ENCODE peak calls at places on chromosomes 13 and 19, in seven cellular contexts. One of them, this sample, is unnamed.

GRCh38 chr19:18368504-18369222 is 17.3 kb upstream of the GDF15 start:
- DNase-seq in HCT116: no peak
- DNase-seq in HepG2: peak
- DNase-seq in HEK293T: no peak
- DNase-seq in GM12878: no peak
- DNase-seq in H1: no peak
- DNase-seq in K562: no peak
- DNase-seq in this sample: no peak

GRCh38 chr13:65856464-65856863 is 1373.7 kb downstream of the PCDH9 start:
- DNase-seq in HEK293T: no peak
- DNase-seq in HepG2: no peak
- DNase-seq in HCT116: no peak
- DNase-seq in H1: no peak
- DNase-seq in GM12878: no peak
- DNase-seq in K562: no peak
- DNase-seq in this sample: no peak

GRCh38 chr19:33194527-33194883 is 375 bp downstream of the LRP3 start:
- DNase-seq in GM12878: no peak
- DNase-seq in HCT116: no peak
- DNase-seq in HEK293T: no peak
- DNase-seq in K562: no peak
- DNase-seq in HepG2: no peak
- DNase-seq in H1: no peak
- DNase-seq in this sample: peak

GRCh38 chr13:93345061-93345460 is 118.5 kb downstream of the GPC6 start:
- DNase-seq in HepG2: no peak
- DNase-seq in K562: no peak
- DNase-seq in GM12878: no peak
- DNase-seq in HEK293T: no peak
- DNase-seq in H1: no peak
- DNase-seq in HCT116: no peak
- DNase-seq in this sample: no peak

GRCh38 chr13:99265823-99266426 is 7.7 kb upstream of the GPR18 start:
- DNase-seq in K562: peak
- DNase-seq in HCT116: peak
- DNase-seq in HepG2: peak
- DNase-seq in H1: no peak
- DNase-seq in GM12878: no peak
- DNase-seq in HEK293T: peak
- DNase-seq in this sample: no peak

GRCh38 chr19:5436101-5436947 is 18.9 kb upstream of the ZNRF4 start:
- DNase-seq in HepG2: no peak
- DNase-seq in HCT116: no peak
- DNase-seq in GM12878: no peak
- DNase-seq in H1: peak
- DNase-seq in K562: peak
- DNase-seq in HEK293T: peak
- DNase-seq in this sample: peak

GRCh38 chr19:6572217-6572616 is 18.7 kb downstream of the CD70 start:
- DNase-seq in HCT116: no peak
- DNase-seq in H1: no peak
- DNase-seq in HepG2: no peak
- DNase-seq in K562: no peak
- DNase-seq in HEK293T: no peak
- DNase-seq in GM12878: no peak
- DNase-seq in this sample: no peak

GRCh38 chr13:31209172-31209818 is 9.5 kb downstream of the B3GLCT start:
- DNase-seq in HepG2: no peak
- DNase-seq in GM12878: no peak
- DNase-seq in H1: no peak
- DNase-seq in HEK293T: peak
- DNase-seq in HCT116: no peak
- DNase-seq in K562: no peak
- DNase-seq in this sample: no peak

GRCh38 chr19:18097993-18098890 is 664 bp downstream of the MAST3 start:
- DNase-seq in GM12878: no peak
- DNase-seq in K562: no peak
- DNase-seq in HCT116: no peak
- DNase-seq in HepG2: no peak
- DNase-seq in HEK293T: no peak
- DNase-seq in H1: no peak
- DNase-seq in this sample: no peak

GRCh38 chr19:21134934-21135366 is 6.9 kb upstream of the ZNF431 start:
- DNase-seq in HepG2: peak
- DNase-seq in H1: no peak
- DNase-seq in K562: no peak
- DNase-seq in GM12878: no peak
- DNase-seq in HCT116: no peak
- DNase-seq in HEK293T: no peak
- DNase-seq in this sample: no peak

GRCh38 chr13:85528578-85529215 is 270.5 kb downstream of the SLITRK6 start:
- DNase-seq in GM12878: no peak
- DNase-seq in K562: no peak
- DNase-seq in HEK293T: no peak
- DNase-seq in HepG2: no peak
- DNase-seq in H1: no peak
- DNase-seq in HCT116: no peak
- DNase-seq in this sample: no peak

GRCh38 chr13:42114912-42115311 is 66.5 kb downstream of the DGKH start:
- DNase-seq in HEK293T: no peak
- DNase-seq in K562: no peak
- DNase-seq in H1: no peak
- DNase-seq in HCT116: no peak
- DNase-seq in HepG2: no peak
- DNase-seq in GM12878: no peak
- DNase-seq in this sample: no peak

GRCh38 chr19:48738557-48739399 is 1.6 kb downstream of the RASIP1 start:
- DNase-seq in HepG2: peak
- DNase-seq in GM12878: peak
- DNase-seq in H1: peak
- DNase-seq in K562: peak
- DNase-seq in HCT116: peak
- DNase-seq in HEK293T: peak
- DNase-seq in this sample: peak

GRCh38 chr19:12664406-12665280 is 1.9 kb downstream of the MAN2B1 start:
- DNase-seq in H1: peak
- DNase-seq in HEK293T: peak
- DNase-seq in HepG2: peak
- DNase-seq in HCT116: no peak
- DNase-seq in GM12878: no peak
- DNase-seq in K562: peak
- DNase-seq in this sample: peak

GRCh38 chr13:44801990-44802389 is 187.3 kb downstream of the NUFIP1 start:
- DNase-seq in GM12878: no peak
- DNase-seq in HEK293T: no peak
- DNase-seq in HCT116: no peak
- DNase-seq in HepG2: no peak
- DNase-seq in H1: no peak
- DNase-seq in K562: no peak
- DNase-seq in this sample: no peak

GRCh38 chr13:51524846-51525566 is 59.3 kb upstream of the WDFY2 start:
- DNase-seq in HEK293T: no peak
- DNase-seq in GM12878: no peak
- DNase-seq in HepG2: no peak
- DNase-seq in HCT116: no peak
- DNase-seq in H1: no peak
- DNase-seq in K562: no peak
- DNase-seq in this sample: no peak

GRCh38 chr13:113895436-113895835 is 31.6 kb upstream of the GAS6 start:
- DNase-seq in GM12878: no peak
- DNase-seq in K562: no peak
- DNase-seq in HepG2: no peak
- DNase-seq in HEK293T: no peak
- DNase-seq in HCT116: no peak
- DNase-seq in H1: no peak
- DNase-seq in this sample: no peak

GRCh38 chr13:82758056-82758455 is 1124.2 kb downstream of the SLITRK1 start:
- DNase-seq in HepG2: peak
- DNase-seq in GM12878: no peak
- DNase-seq in HCT116: peak
- DNase-seq in HEK293T: peak
- DNase-seq in H1: peak
- DNase-seq in K562: no peak
- DNase-seq in this sample: peak

GRCh38 chr13:51154029-51154555 is 43.0 kb upstream of the C13orf42 start:
- DNase-seq in H1: peak
- DNase-seq in HCT116: no peak
- DNase-seq in HepG2: no peak
- DNase-seq in K562: no peak
- DNase-seq in GM12878: no peak
- DNase-seq in HEK293T: no peak
- DNase-seq in this sample: no peak

GRCh38 chr19:686589-687297 is 8.5 kb downstream of the PRSS57 start:
- DNase-seq in GM12878: no peak
- DNase-seq in HepG2: no peak
- DNase-seq in K562: no peak
- DNase-seq in HEK293T: no peak
- DNase-seq in H1: no peak
- DNase-seq in HCT116: no peak
- DNase-seq in this sample: no peak

GRCh38 chr13:23414682-23415081 is 18.8 kb downstream of the SACS start:
- DNase-seq in HepG2: no peak
- DNase-seq in GM12878: no peak
- DNase-seq in HEK293T: no peak
- DNase-seq in HCT116: no peak
- DNase-seq in H1: no peak
- DNase-seq in K562: no peak
- DNase-seq in this sample: no peak

GRCh38 chr19:56118666-56119584 is 2.2 kb downstream of the ZNF787 start:
- DNase-seq in H1: no peak
- DNase-seq in HCT116: no peak
- DNase-seq in HepG2: no peak
- DNase-seq in K562: no peak
- DNase-seq in HEK293T: no peak
- DNase-seq in GM12878: no peak
- DNase-seq in this sample: no peak

GRCh38 chr19:31991984-31992655 is 353.3 kb upstream of the ZNF507 start:
- DNase-seq in HEK293T: no peak
- DNase-seq in H1: peak
- DNase-seq in HCT116: no peak
- DNase-seq in HepG2: no peak
- DNase-seq in K562: no peak
- DNase-seq in GM12878: no peak
- DNase-seq in this sample: no peak

GRCh38 chr19:31985001-31985605 is 360.3 kb upstream of the ZNF507 start:
- DNase-seq in HepG2: no peak
- DNase-seq in GM12878: no peak
- DNase-seq in H1: peak
- DNase-seq in HEK293T: no peak
- DNase-seq in HCT116: no peak
- DNase-seq in K562: no peak
- DNase-seq in this sample: no peak

GRCh38 chr19:31983647-31984046 is 361.8 kb upstream of the ZNF507 start:
- DNase-seq in H1: peak
- DNase-seq in HepG2: no peak
- DNase-seq in GM12878: no peak
- DNase-seq in K562: no peak
- DNase-seq in HCT116: no peak
- DNase-seq in HEK293T: no peak
- DNase-seq in this sample: no peak

GRCh38 chr19:31992750-31993149 is 352.7 kb upstream of the ZNF507 start:
- DNase-seq in HCT116: no peak
- DNase-seq in HepG2: no peak
- DNase-seq in K562: no peak
- DNase-seq in GM12878: no peak
- DNase-seq in HEK293T: no peak
- DNase-seq in H1: peak
- DNase-seq in this sample: no peak

DNA sequence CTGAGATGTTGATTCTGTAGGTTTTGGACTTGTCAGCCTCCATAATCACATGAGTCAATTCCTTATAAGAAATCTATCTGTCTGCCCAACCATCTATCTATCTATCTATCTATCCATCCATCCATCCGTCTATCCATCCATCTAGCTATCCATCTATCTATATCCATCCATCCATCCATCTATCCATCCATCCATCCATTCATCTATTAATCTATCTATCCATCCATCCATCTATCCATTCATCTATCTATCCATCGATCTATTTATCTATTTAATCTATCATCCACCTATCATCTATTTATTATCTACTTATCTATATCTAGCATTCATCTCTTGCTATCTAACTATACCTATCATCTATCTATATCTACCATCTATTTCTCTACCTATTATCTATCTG is 357.2 kb upstream of the ZNF507 start:
- DNase-seq in HEK293T: no peak
- DNase-seq in GM12878: no peak
- DNase-seq in K562: no peak
- DNase-seq in HCT116: no peak
- DNase-seq in H1: no peak
- DNase-seq in HepG2: no peak
- DNase-seq in this sample: no peak
- TF ChIP-seq SP1 in HEK293T: no peak
- TF ChIP-seq SP1 in GM12878: no peak
- TF ChIP-seq SP1 in K562: no peak
- TF ChIP-seq SP1 in HCT116: no peak
- TF ChIP-seq SP1 in H1: no peak
- TF ChIP-seq SP1 in HepG2: no peak
- TF ChIP-seq SP1 in this sample: no peak

GRCh38 chr19:3591876-3592613 is 6.8 kb downstream of the GIPC3 start:
- DNase-seq in HEK293T: no peak
- DNase-seq in K562: no peak
- DNase-seq in HCT116: no peak
- DNase-seq in HepG2: no peak
- DNase-seq in H1: no peak
- DNase-seq in GM12878: no peak
- DNase-seq in this sample: no peak
- TF ChIP-seq SP1 in HEK293T: no peak
- TF ChIP-seq SP1 in K562: no peak
- TF ChIP-seq SP1 in HCT116: no peak
- TF ChIP-seq SP1 in HepG2: no peak
- TF ChIP-seq SP1 in H1: no peak
- TF ChIP-seq SP1 in GM12878: no peak
- TF ChIP-seq SP1 in this sample: no peak

DNA sequence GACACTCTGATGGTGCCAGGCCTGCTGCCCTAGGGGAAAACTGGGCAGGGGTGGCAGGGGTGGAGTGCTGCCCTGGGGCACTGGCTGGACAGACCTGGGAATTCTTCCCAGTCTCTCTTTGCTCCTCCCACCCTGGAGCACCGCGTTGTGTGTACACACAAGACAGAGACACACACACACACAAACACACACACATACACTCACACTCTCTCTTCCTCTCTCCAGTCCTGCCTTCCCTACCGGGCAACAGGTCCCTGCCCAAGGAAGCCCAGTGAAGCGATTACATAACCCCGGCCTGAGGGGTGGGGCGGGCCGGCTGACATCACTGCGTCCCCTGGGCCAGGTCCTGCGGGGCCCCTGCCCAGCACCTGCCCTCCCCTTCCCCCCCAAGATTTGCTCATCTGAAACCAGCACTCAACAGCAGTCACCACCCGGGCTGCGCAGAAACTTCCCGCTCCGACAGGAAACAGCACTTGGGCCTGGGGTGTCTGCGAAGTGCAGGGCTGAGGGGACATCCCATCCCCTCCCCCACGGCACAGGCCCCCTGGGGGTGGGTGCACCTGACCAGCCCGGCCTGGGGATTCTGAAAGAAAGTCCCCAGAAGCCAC is 1.2 kb downstream of the MKNK2 start:
- DNase-seq in HepG2: peak
- DNase-seq in GM12878: no peak
- DNase-seq in HEK293T: no peak
- DNase-seq in HCT116: no peak
- DNase-seq in K562: peak
- DNase-seq in H1: no peak
- DNase-seq in this sample: no peak
- TF ChIP-seq SP1 in HepG2: peak
- TF ChIP-seq SP1 in GM12878: no peak
- TF ChIP-seq SP1 in HEK293T: no peak
- TF ChIP-seq SP1 in HCT116: no peak
- TF ChIP-seq SP1 in K562: peak
- TF ChIP-seq SP1 in H1: no peak
- TF ChIP-seq SP1 in this sample: no peak

GRCh38 chr19:50314724-50315700 is 14.2 kb downstream of the KCNC3 start:
- DNase-seq in HEK293T: no peak
- DNase-seq in HepG2: no peak
- DNase-seq in H1: peak
- DNase-seq in GM12878: no peak
- DNase-seq in HCT116: no peak
- DNase-seq in K562: no peak
- DNase-seq in this sample: peak
- TF ChIP-seq SP1 in HEK293T: no peak
- TF ChIP-seq SP1 in HepG2: no peak
- TF ChIP-seq SP1 in H1: no peak
- TF ChIP-seq SP1 in GM12878: no peak
- TF ChIP-seq SP1 in HCT116: no peak
- TF ChIP-seq SP1 in K562: no peak
- TF ChIP-seq SP1 in this sample: peak